ENCODE peak calls at places on chromosomes 5 and 9, in eight cellular contexts. K is LoVo; D is left ventricle myocardium superior; G is T-helper 2 cell; A is hypothalamus; J is tibial artery; C is stimulated activated CD4-positive, alpha-beta T cell treated with anti-CD3 and anti-CD28 coated beads, Interleukin-1b, Interleukin-23, amount 100 ng/mL, for 1 hour; V is activated CD4-positive, alpha-beta T cell treated with anti-CD3 and anti-CD28 coated beads, Interleukin-2, amount 50 U/mL, for 48 hours. W is an unnamed sample.

GRCh38 chr5:135596364-135596763 is 17.6 kb upstream of the CXCL14 start:
- DNase-seq in A (no peak), J (no peak), V (no peak), C (no peak), K (no peak), G (no peak), D (no peak), W (no peak)

GRCh38 chr9:94445846-94446245 is 109.0 kb upstream of the PCAT7 start:
- DNase-seq in C (no peak), G (no peak), D (no peak), A (no peak), V (no peak), J (no peak), K (no peak), W (no peak)

GRCh38 chr5:171599396-171599795 is 179.9 kb downstream of the FGF18 start:
- DNase-seq in C (no peak), G (no peak), J (no peak), A (no peak), D (peak), K (no peak), V (no peak), W (no peak)

GRCh38 chr5:30239331-30240022 is 954.0 kb upstream of the CDH6 start:
- DNase-seq in V (no peak), D (no peak), J (no peak), K (no peak), C (no peak), A (no peak), G (no peak), W (no peak)

GRCh38 chr9:96176901-96177718 is 124.9 kb downstream of the HSD17B3 start:
- DNase-seq in J (peak), K (no peak), V (no peak), D (no peak), G (no peak), C (no peak), A (peak), W (no peak)

GRCh38 chr5:122507581-122507980 is 195.5 kb downstream of the SNCAIP start:
- DNase-seq in K (no peak), V (no peak), J (no peak), C (no peak), A (no peak), G (no peak), D (no peak), W (no peak)

GRCh38 chr5:142883438-142883837 is 113.3 kb downstream of the ARHGAP26 start:
- DNase-seq in C (no peak), A (no peak), V (no peak), K (no peak), D (no peak), J (no peak), G (no peak), W (no peak)

GRCh38 chr5:72302171-72302570 is 17.9 kb downstream of the MRPS27 start:
- DNase-seq in A (no peak), D (no peak), G (no peak), C (no peak), K (no peak), J (no peak), V (no peak), W (no peak)

GRCh38 chr9:77063645-77064285 is 44.3 kb downstream of the FOXB2 start:
- DNase-seq in C (no peak), D (no peak), G (no peak), A (no peak), J (no peak), V (no peak), K (peak), W (no peak)

GRCh38 chr9:87147803-87148202 is 200.5 kb upstream of the GAS1 start:
- DNase-seq in J (no peak), D (no peak), G (no peak), V (no peak), A (peak), C (no peak), K (no peak), W (no peak)

GRCh38 chr9:133944746-133945135 is 47.4 kb downstream of the VAV2 start:
- DNase-seq in G (no peak), J (peak), K (no peak), V (no peak), D (peak), A (no peak), C (no peak), W (no peak)

GRCh38 chr5:97098864-97099454 is 43.5 kb downstream of the LIX1 start:
- DNase-seq in D (no peak), A (peak), K (no peak), G (no peak), V (no peak), J (no peak), C (no peak), W (no peak)

GRCh38 chr5:24642022-24642421 is 2.8 kb downstream of the CDH10 start:
- DNase-seq in D (no peak), J (no peak), C (no peak), A (no peak), V (no peak), G (no peak), K (peak), W (no peak)

GRCh38 chr5:66987126-66987525 is 209.5 kb downstream of the CD180 start:
- DNase-seq in G (no peak), C (no peak), K (no peak), A (no peak), D (no peak), J (no peak), V (no peak), W (no peak)